ENCODE peak calls at places on chromosomes 7 and 10, in seven cellular contexts. Y is hepatocyte, V is HCT116, I is GM23338, E is PC-3, K is neural progenitor cell, Q is MM.1S. G is an unnamed sample.

GRCh38 chr7:26451997-26452396 is 160.3 kb downstream of the SNX10 start:
- DNase-seq in Y (no peak), V (no peak), I (peak), E (peak), K (peak), Q (no peak), G (no peak)

GRCh38 chr7:114711244-114711643 is 210.7 kb upstream of the MDFIC start:
- DNase-seq in Y (no peak), V (no peak), I (no peak), E (peak), K (no peak), Q (no peak), G (no peak)

GRCh38 chr7:132577206-132578049 is 1.2 kb upstream of the PLXNA4 start:
- DNase-seq in Y (peak), V (no peak), I (peak), E (peak), K (peak), Q (no peak), G (no peak)

GRCh38 chr10:126041804-126042231 is 145.5 kb downstream of the FANK1 start:
- DNase-seq in Y (peak), V (no peak), I (peak), E (no peak), K (peak), Q (peak), G (peak)

GRCh38 chr10:5622586-5622985 is 43.8 kb downstream of the ASB13 start:
- DNase-seq in Y (no peak), V (no peak), I (no peak), E (peak), K (no peak), Q (no peak), G (no peak)

GRCh38 chr10:91709394-91709798 is 76.5 kb upstream of the PPP1R3C start:
- DNase-seq in Y (no peak), V (no peak), I (no peak), E (peak), K (no peak), Q (no peak), G (no peak)

GRCh38 chr7:50824882-50825281 is 42.2 kb upstream of the GRB10 start:
- DNase-seq in Y (no peak), V (no peak), I (no peak), E (peak), K (no peak), Q (no peak), G (no peak)

GRCh38 chr10:92720306-92721165 is 30.8 kb downstream of the HHEX start:
- DNase-seq in Y (no peak), V (no peak), I (no peak), E (no peak), K (no peak), Q (no peak), G (peak)

GRCh38 chr7:44638611-44639557 is 32.5 kb downstream of the OGDH start:
- DNase-seq in Y (peak), V (peak), I (peak), E (peak), K (no peak), Q (peak), G (peak)

GRCh38 chr7:88546808-88547207 is 212.7 kb upstream of the ZNF804B start:
- DNase-seq in Y (peak), V (peak), I (peak), E (peak), K (peak), Q (peak), G (peak)

GRCh38 chr7:27872281-27873005 is 132.5 kb downstream of the TAX1BP1 start:
- DNase-seq in Y (peak), V (no peak), I (no peak), E (no peak), K (no peak), Q (no peak), G (no peak)
- TF ChIP-seq EZH2phosphoT487 in Y (peak), V (no peak), I (no peak), E (no peak), K (no peak), Q (no peak), G (no peak)

GRCh38 chr10:119161680-119162079 is 3.8 kb downstream of the SFXN4 start:
- DNase-seq in Y (no peak), V (no peak), I (no peak), E (peak), K (no peak), Q (no peak), G (no peak)
- TF ChIP-seq CTCF in Y (no peak), V (no peak), I (no peak), E (no peak), K (no peak), Q (no peak), G (no peak)

GRCh38 chr7:94594882-94595281 is 61.1 kb downstream of the SGCE start:
- DNase-seq in Y (no peak), V (no peak), I (no peak), E (no peak), K (no peak), Q (no peak), G (no peak)
- H3K27ac ChIP-seq in Y (peak), V (no peak), I (no peak), E (no peak), K (no peak), Q (no peak), G (no peak)

GRCh38 chr10:2948127-2948854 is 119.1 kb upstream of the PFKP start:
- DNase-seq in Y (no peak), V (no peak), I (no peak), E (no peak), K (no peak), Q (no peak), G (no peak)
- TF ChIP-seq EZH2phosphoT487 in Y (no peak), V (no peak), I (no peak), E (no peak), K (no peak), Q (no peak), G (no peak)

GRCh38 chr7:94297397-94297838 is 97.3 kb upstream of the COL1A2 start:
- DNase-seq in Y (peak), V (no peak), I (no peak), E (peak), K (no peak), Q (no peak), G (no peak)

GRCh38 chr7:94298943-94299342 is 95.8 kb upstream of the COL1A2 start:
- DNase-seq in Y (no peak), V (no peak), I (no peak), E (no peak), K (no peak), Q (no peak), G (no peak)

GRCh38 chr7:94303736-94304135 is 91.0 kb upstream of the COL1A2 start:
- DNase-seq in Y (peak), V (no peak), I (no peak), E (no peak), K (no peak), Q (no peak), G (no peak)

GRCh38 chr7:94300176-94300835 is 94.4 kb upstream of the COL1A2 start:
- DNase-seq in Y (no peak), V (no peak), I (no peak), E (peak), K (no peak), Q (no peak), G (no peak)

GRCh38 chr7:94301024-94301588 is 93.6 kb upstream of the COL1A2 start:
- DNase-seq in Y (peak), V (peak), I (peak), E (peak), K (peak), Q (no peak), G (no peak)
- TF ChIP-seq CTCF in Y (no peak), V (no peak), I (peak), E (no peak), K (no peak), Q (no peak), G (no peak)

GRCh38 chr7:149196705-149197171 is 1.4 kb downstream of the ZNF282 start:
- DNase-seq in Y (peak), V (no peak), I (peak), E (peak), K (no peak), Q (peak), G (peak)
- H3K27ac ChIP-seq in Y (peak), V (peak), I (no peak), E (peak), K (no peak), Q (peak), G (peak)

DNA sequence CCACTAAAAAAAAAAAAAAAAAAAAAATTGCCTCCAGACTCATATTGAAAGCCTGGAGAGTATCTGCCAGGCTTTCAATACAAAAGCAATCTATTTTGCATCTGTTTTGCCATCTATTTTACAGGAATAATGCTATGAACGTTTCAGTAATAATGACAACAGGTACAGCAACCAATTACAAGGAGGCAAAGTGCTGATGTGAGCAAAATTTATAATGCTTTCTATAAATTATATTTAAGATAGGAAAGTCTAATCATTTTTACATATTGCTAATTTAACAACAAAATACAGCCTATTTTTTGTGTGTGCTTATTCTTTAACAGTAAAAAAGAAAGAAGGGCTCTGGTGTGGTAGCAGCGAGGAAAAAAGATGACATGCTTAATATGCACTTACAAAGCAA is 10.0 kb downstream of the WDR91 start:
- DNase-seq in Y (no peak), V (no peak), I (no peak), E (no peak), K (no peak), Q (no peak), G (no peak)
- TF ChIP-seq EZH2phosphoT487 in Y (no peak), V (no peak), I (no peak), E (no peak), K (no peak), Q (no peak), G (no peak)

GRCh38 chr10:98328163-98328562 is 60.2 kb upstream of the LOXL4 start:
- DNase-seq in Y (no peak), V (no peak), I (no peak), E (no peak), K (no peak), Q (no peak), G (no peak)

GRCh38 chr10:98328640-98329039 is 60.6 kb upstream of the LOXL4 start:
- DNase-seq in Y (no peak), V (no peak), I (no peak), E (no peak), K (no peak), Q (no peak), G (no peak)

GRCh38 chr10:98332623-98333269 is 64.8 kb upstream of the LOXL4 start:
- DNase-seq in Y (no peak), V (no peak), I (no peak), E (peak), K (no peak), Q (no peak), G (no peak)

GRCh38 chr10:98326621-98327027 is 58.6 kb upstream of the LOXL4 start:
- DNase-seq in Y (no peak), V (no peak), I (no peak), E (no peak), K (peak), Q (no peak), G (no peak)

GRCh38 chr10:98331888-98332287 is 63.9 kb upstream of the LOXL4 start:
- DNase-seq in Y (no peak), V (peak), I (peak), E (no peak), K (peak), Q (no peak), G (peak)
- TF ChIP-seq CTCF in Y (peak), V (peak), I (peak), E (peak), K (peak), Q (peak), G (peak)

DNA sequence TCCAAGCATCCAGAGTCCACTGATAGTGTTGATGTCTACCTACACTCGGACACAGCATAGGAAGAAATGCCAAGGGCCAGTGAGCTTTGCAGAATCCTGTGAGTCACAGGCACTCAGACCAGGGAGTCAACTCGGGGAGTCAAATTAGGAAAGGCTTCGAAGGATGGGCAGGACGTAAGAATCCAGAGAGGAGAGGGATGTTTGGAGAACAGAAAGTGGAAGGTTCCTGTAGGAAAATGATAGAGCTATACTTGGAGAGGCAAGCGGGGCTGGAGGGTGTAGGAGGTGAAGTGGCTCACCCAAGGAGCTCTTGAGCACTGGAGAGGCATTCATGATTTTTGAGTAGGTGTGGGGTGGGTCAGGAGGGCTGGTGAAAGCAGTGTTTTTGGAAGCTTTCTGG is 3.0 kb downstream of the ZYX start:
- DNase-seq in Y (no peak), V (no peak), I (no peak), E (no peak), K (no peak), Q (no peak), G (no peak)
- H3K27ac ChIP-seq in Y (no peak), V (no peak), I (peak), E (no peak), K (no peak), Q (no peak), G (no peak)

DNA sequence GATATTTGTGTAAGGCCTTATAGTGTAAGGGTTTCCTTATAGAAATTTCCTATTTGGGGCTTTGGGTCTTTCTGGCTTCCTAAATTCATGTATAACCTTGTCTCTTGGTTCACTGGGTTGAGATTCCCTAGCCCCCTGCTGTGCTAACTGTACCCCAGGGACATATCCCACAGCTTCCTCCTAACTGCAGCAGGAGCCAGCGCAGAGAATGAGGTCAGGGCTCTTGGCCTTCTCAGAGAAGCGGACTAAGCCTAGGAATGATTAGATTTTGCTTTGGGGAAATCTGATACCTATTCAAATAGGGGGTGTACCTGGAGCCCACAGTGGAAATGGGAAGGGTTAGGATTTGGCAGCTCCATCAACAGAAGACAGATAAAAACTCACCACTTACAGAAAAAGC is 138.1 kb upstream of the EFCAB10 start:
- DNase-seq in Y (no peak), V (no peak), I (peak), E (no peak), K (peak), Q (no peak), G (no peak)
- TF ChIP-seq EZH2phosphoT487 in Y (no peak), V (no peak), I (no peak), E (no peak), K (no peak), Q (no peak), G (no peak)